ENCODE peak calls at places on chromosomes 3 and 15, in nine cellular contexts. I is pancreas, G is hepatocyte, T is adrenal gland, Y is right lobe of liver, J is SJSA1, E is transverse colon, M is body of pancreas, R is left ventricle myocardium inferior. W is an unnamed sample. For H3K9me3 and H3K4me1, the result is how much of the 10 kb centered on the place peaks cover.

GRCh38 chr3:59108091-59108815 is 58.4 kb upstream of the CFAP20DC start:
- DNase-seq in I (no peak), M (no peak), J (no peak), R (no peak), T (no peak), G (no peak), Y (no peak), E (no peak), W (no peak)

GRCh38 chr3:50122661-50123391 is 32.3 kb upstream of the SEMA3F start:
- DNase-seq in J (no peak), E (no peak), Y (peak), R (peak), G (no peak), M (no peak), I (no peak), T (no peak), W (no peak)

GRCh38 chr15:90071220-90071807 is 31.0 kb downstream of the IDH2 start:
- DNase-seq in R (peak), I (peak), J (peak), Y (no peak), G (peak), E (peak), T (peak), M (peak), W (peak)

GRCh38 chr15:33242165-33242564 is 47.7 kb upstream of the FMN1 start:
- DNase-seq in I (no peak), R (no peak), M (no peak), J (peak), G (peak), E (no peak), Y (no peak), T (no peak), W (no peak)

GRCh38 chr3:25293736-25294135 is 134.3 kb upstream of the RARB start:
- DNase-seq in T (no peak), G (peak), Y (no peak), M (no peak), I (no peak), E (no peak), J (no peak), R (no peak), W (peak)

GRCh38 chr15:84797212-84797611 is 19.9 kb upstream of the ALPK3 start:
- DNase-seq in I (no peak), G (no peak), T (no peak), M (no peak), Y (no peak), J (no peak), R (no peak), E (no peak), W (no peak)

GRCh38 chr3:53436828-53437227 is 57.6 kb upstream of the CACNA1D start:
- DNase-seq in E (no peak), Y (no peak), T (no peak), I (no peak), R (no peak), G (no peak), M (no peak), J (no peak), W (no peak)

GRCh38 chr3:78091478-78092119 is 1051.7 kb downstream of the ROBO2 start:
- DNase-seq in Y (no peak), G (peak), T (no peak), E (no peak), R (no peak), J (no peak), I (no peak), M (no peak), W (peak)

GRCh38 chr3:136078421-136079364 is 113.2 kb downstream of the PPP2R3A start:
- DNase-seq in I (no peak), G (peak), E (no peak), M (no peak), T (no peak), J (peak), Y (no peak), R (no peak), W (no peak)

GRCh38 chr15:84775867-84776449 is 27.6 kb downstream of the ZNF592 start:
- DNase-seq in Y (no peak), R (no peak), M (no peak), E (no peak), G (no peak), J (no peak), I (no peak), T (no peak), W (no peak)

GRCh38 chr3:186932281-186933181 is 2.2 kb downstream of the ST6GAL1 start:
- DNase-seq in J (no peak), E (no peak), Y (no peak), M (no peak), T (no peak), I (no peak), G (no peak), R (no peak), W (no peak)

GRCh38 chr15:95132774-95133173 is 901.4 kb downstream of the MCTP2 start:
- DNase-seq in T (no peak), G (no peak), E (no peak), J (no peak), M (no peak), Y (no peak), R (no peak), I (no peak), W (no peak)

GRCh38 chr3:99952306-99952705 is 134.6 kb downstream of the CMSS1 start:
- DNase-seq in I (no peak), M (no peak), J (peak), G (no peak), R (no peak), Y (no peak), E (no peak), T (no peak), W (no peak)

GRCh38 chr15:62740141-62741004 is 302.2 kb upstream of the TPM1 start:
- DNase-seq in R (no peak), J (no peak), M (no peak), E (no peak), G (no peak), I (no peak), Y (no peak), T (no peak), W (no peak)

GRCh38 chr15:48984811-48985352 is 21.2 kb upstream of the SHC4 start:
- DNase-seq in Y (no peak), T (no peak), I (no peak), R (no peak), M (no peak), E (no peak), J (no peak), G (no peak), W (no peak)

GRCh38 chr3:146513386-146514051 is 30.9 kb downstream of the PLSCR1 start:
- DNase-seq in T (no peak), I (no peak), J (no peak), E (no peak), R (no peak), Y (no peak), M (no peak), G (no peak), W (no peak)

GRCh38 chr3:143135150-143135549 is 15.6 kb downstream of the CHST2 start:
- DNase-seq in G (peak), J (peak), E (no peak), M (no peak), T (no peak), I (no peak), Y (no peak), R (no peak), W (no peak)

GRCh38 chr3:39150803-39151631 is 2.4 kb downstream of the CSRNP1 start:
- DNase-seq in J (peak), T (peak), G (peak), I (peak), E (peak), R (peak), Y (peak), M (peak), W (peak)

GRCh38 chr3:46006646-46007045 is 11.0 kb upstream of the FYCO1 start:
- DNase-seq in R (no peak), J (no peak), E (no peak), T (no peak), Y (no peak), G (peak), M (no peak), I (no peak), W (no peak)

GRCh38 chr3:56980798-56981390 is 79.6 kb upstream of the SPATA12 start:
- DNase-seq in R (peak), G (peak), M (no peak), Y (no peak), I (no peak), E (no peak), J (peak), T (peak), W (peak)

GRCh38 chr3:55160241-55160877 is 232.5 kb upstream of the LRTM1 start:
- DNase-seq in J (peak), I (peak), G (peak), M (peak), T (peak), E (peak), R (peak), Y (no peak), W (no peak)

GRCh38 chr3:187850256-187851010 is 105.2 kb upstream of the BCL6 start:
- DNase-seq in Y (no peak), M (peak), G (no peak), R (no peak), J (no peak), I (no peak), T (peak), E (peak), W (no peak)

GRCh38 chr3:147411235-147411607 is 2.1 kb downstream of the ZIC1 start:
- DNase-seq in R (no peak), G (no peak), M (peak), T (no peak), J (peak), I (no peak), E (no peak), Y (no peak), W (no peak)

GRCh38 chr3:132262305-132262704 is 54.9 kb upstream of the ACP3 start:
- DNase-seq in Y (no peak), M (no peak), E (no peak), T (no peak), J (no peak), G (no peak), R (no peak), I (no peak), W (no peak)

GRCh38 chr15:85496146-85496545 is 115.7 kb downstream of the AKAP13 start:
- DNase-seq in G (no peak), R (no peak), M (no peak), J (no peak), T (no peak), E (no peak), Y (no peak), I (no peak), W (no peak)

GRCh38 chr15:37891754-37892368 is 42.6 kb upstream of the TMCO5A start:
- DNase-seq in Y (no peak), E (no peak), J (peak), I (no peak), T (peak), M (peak), R (no peak), G (peak), W (peak)

GRCh38 chr3:42723146-42723683 is 20.6 kb upstream of the HHATL start:
- DNase-seq in E (no peak), G (no peak), R (no peak), M (no peak), I (no peak), J (no peak), T (no peak), Y (no peak), W (no peak)

GRCh38 chr3:60855250-60855649 is 396.0 kb downstream of the FHIT start:
- DNase-seq in J (no peak), G (no peak), I (no peak), E (no peak), Y (no peak), T (no peak), R (no peak), M (no peak), W (no peak)

GRCh38 chr15:48602358-48603122 is 43.0 kb downstream of the FBN1 start:
- DNase-seq in Y (no peak), R (no peak), T (no peak), J (peak), M (no peak), I (no peak), E (no peak), G (no peak), W (no peak)

GRCh38 chr15:56918907-56919707 is 663 bp downstream of the TCF12 start:
- DNase-seq in I (peak), Y (peak), R (peak), E (peak), J (peak), M (peak), G (peak), T (peak), W (peak)

GRCh38 chr15:99015677-99016568 is 8.3 kb upstream of the PGPEP1L start:
- DNase-seq in R (no peak), Y (no peak), G (no peak), M (peak), E (no peak), J (no peak), I (no peak), T (no peak), W (peak)

GRCh38 chr3:189937302-189938255 is 183.1 kb downstream of the P3H2 start:
- DNase-seq in Y (no peak), E (no peak), T (no peak), G (no peak), I (no peak), J (peak), R (no peak), M (no peak), W (no peak)

GRCh38 chr15:90154861-90155626 is 46.1 kb upstream of the SEMA4B start:
- DNase-seq in G (peak), Y (peak), I (peak), J (peak), T (no peak), M (peak), R (no peak), E (peak), W (no peak)

GRCh38 chr3:28253040-28253715 is 11.8 kb downstream of the CMC1 start:
- DNase-seq in I (no peak), R (no peak), G (no peak), Y (no peak), E (no peak), J (no peak), M (no peak), T (no peak), W (no peak)

GRCh38 chr3:66392966-66393485 is 107.8 kb downstream of the LRIG1 start:
- DNase-seq in E (no peak), R (no peak), Y (no peak), M (no peak), G (no peak), I (no peak), T (no peak), J (no peak), W (no peak)

GRCh38 chr3:100454684-100455083 is 37.7 kb upstream of the TMEM45A start:
- DNase-seq in J (no peak), I (no peak), R (no peak), M (peak), E (no peak), T (no peak), Y (no peak), G (peak), W (peak)

GRCh38 chr3:31653464-31653863 is 120.7 kb downstream of the STT3B start:
- DNase-seq in I (no peak), M (no peak), R (no peak), Y (no peak), E (no peak), T (no peak), J (no peak), G (no peak), W (no peak)

GRCh38 chr3:31645233-31645632 is 112.5 kb downstream of the STT3B start:
- DNase-seq in M (no peak), J (no peak), Y (no peak), T (no peak), E (no peak), I (no peak), R (no peak), G (no peak), W (no peak)

GRCh38 chr3:31652296-31652695 is 119.6 kb downstream of the STT3B start:
- DNase-seq in G (no peak), R (no peak), J (no peak), E (no peak), I (no peak), Y (no peak), T (no peak), M (no peak), W (no peak)

GRCh38 chr3:31648286-31648968 is 115.7 kb downstream of the STT3B start:
- DNase-seq in I (no peak), R (no peak), Y (no peak), T (no peak), E (no peak), M (no peak), J (no peak), G (no peak), W (no peak)
- H3K9me3 ChIP-seq in I (under half), R (half or more), Y (under half), T (under half), E (under half), M (under half), J (under half), G (under half), W (under half)

DNA sequence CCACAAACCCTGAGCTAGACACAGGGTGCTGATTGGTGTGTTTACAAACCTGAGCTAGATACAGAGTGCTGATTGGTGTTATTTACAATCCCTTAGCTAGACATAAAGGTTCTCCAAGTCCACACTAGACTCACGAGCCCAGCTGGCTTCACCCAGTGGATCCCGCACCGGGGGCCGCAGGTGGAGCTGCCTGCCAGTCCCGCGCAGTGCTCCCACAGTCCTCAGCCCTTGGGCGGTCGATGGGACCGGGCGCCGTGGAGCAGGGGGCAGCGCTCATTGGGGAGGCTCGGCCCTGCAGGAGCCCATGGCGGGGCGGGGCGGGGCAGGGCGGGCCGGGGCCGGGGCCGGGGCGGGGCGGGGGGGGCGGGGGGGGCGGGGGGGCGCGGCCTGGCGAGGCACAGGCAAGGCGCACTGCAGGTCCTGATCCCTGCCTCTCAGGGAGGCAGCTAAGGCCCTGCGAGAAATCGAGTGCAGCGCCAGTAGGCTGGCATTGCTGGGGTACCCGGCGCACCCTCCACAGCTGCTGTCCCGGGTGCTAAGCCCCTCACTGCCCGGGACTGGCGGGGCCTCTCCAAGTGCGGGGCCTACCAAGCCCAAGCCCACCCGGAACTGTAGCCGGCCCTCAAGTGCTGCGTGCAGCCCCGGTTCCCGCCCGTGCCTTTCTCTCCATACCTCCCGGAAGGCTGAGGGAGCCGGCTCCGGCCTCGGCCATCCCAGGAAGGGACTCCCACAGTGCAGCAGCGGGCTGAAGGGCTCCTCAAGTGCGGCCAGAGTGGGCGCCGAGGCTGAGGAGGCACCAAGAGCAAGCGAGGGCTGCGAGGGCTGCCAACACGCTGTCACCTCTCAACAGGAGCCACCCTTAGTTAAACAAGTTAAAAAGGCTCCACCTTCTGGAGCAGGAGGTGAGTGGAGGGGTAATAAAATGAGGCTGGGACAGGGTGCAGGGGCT is 9.8 kb upstream of the TMEM40 start:
- DNase-seq in T (no peak), J (no peak), R (no peak), I (no peak), M (no peak), E (no peak), G (no peak), Y (no peak), W (no peak)
- H3K4me3 ChIP-seq in T (no peak), J (no peak), R (no peak), I (no peak), M (no peak), E (no peak), G (no peak), Y (no peak), W (no peak)

GRCh38 chr3:152283492-152284381 is 15.0 kb downstream of the MBNL1 start:
- DNase-seq in G (no peak), T (no peak), I (peak), J (no peak), R (no peak), Y (no peak), M (peak), E (no peak), W (no peak)

GRCh38 chr3:152284906-152285305 is 16.2 kb downstream of the MBNL1 start:
- DNase-seq in T (no peak), E (no peak), G (no peak), J (no peak), Y (no peak), M (no peak), I (no peak), R (no peak), W (no peak)

GRCh38 chr3:152280539-152280938 is 11.8 kb downstream of the MBNL1 start:
- DNase-seq in I (no peak), Y (no peak), R (no peak), E (no peak), J (no peak), T (no peak), M (no peak), G (no peak), W (no peak)

GRCh38 chr3:152281032-152281713 is 12.4 kb downstream of the MBNL1 start:
- DNase-seq in E (no peak), Y (no peak), M (no peak), I (no peak), J (no peak), T (no peak), G (no peak), R (no peak), W (no peak)

DNA sequence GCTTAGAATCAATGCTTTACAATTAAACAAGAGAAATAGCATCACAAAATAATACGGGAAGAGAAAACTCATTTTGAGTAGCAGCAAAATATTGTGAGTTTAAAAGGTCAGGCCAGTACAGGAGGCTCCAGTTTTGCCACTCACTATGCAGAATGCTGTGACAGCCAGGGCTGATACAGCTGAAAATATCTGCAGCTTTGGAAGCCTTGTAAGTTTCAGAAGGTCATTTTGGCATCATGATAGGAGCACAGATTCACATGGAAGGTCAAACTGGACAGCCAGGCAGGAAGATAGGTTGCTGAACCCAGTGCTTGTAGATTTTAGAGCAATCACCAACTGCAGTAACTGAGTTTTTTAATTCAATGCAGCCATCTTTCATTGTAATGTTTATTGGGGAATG is 14.1 kb downstream of the MBNL1 start:
- DNase-seq in Y (no peak), T (no peak), G (no peak), E (no peak), I (no peak), J (no peak), M (no peak), R (no peak), W (no peak)
- H3K4me1 ChIP-seq in Y (under half), T (under half), G (under half), E (under half), I (under half), J (under half), M (under half), R (half or more), W (half or more)

GRCh38 chr15:26713498-26713897 is 59.4 kb downstream of the GABRB3 start:
- DNase-seq in I (no peak), T (no peak), E (no peak), R (no peak), Y (no peak), J (no peak), G (no peak), M (no peak), W (no peak)
- H3K9me3 ChIP-seq in I (under half), T (under half), E (under half), R (under half), Y (under half), J (under half), G (under half), M (under half), W (under half)